ENCODE peak calls at places on chromosomes 12 and 14, in nine cellular contexts. X is small intestine, B is pancreas, G is uterus, H is left ventricle myocardium inferior, J is GM23248, M is tibial nerve, O is upper lobe of right lung, Z is astrocyte. L is an unnamed sample. For H3K36me3, the result is how much of the 10 kb centered on the place peaks cover.

GRCh38 chr14:88305923-88306322 is 17.1 kb downstream of the KCNK10 start:
- DNase-seq in X (no peak), B (no peak), G (no peak), H (no peak), J (no peak), M (no peak), O (no peak), Z (no peak), L (no peak)

GRCh38 chr12:124756730-124757129 is 106.9 kb downstream of the SCARB1 start:
- DNase-seq in X (no peak), B (no peak), G (no peak), H (no peak), J (no peak), M (no peak), O (no peak), Z (no peak), L (no peak)

GRCh38 chr14:29927596-29928341 is at the start of gene PRKD1:
- DNase-seq in X (peak), B (peak), G (peak), H (peak), J (peak), M (peak), O (peak), Z (peak), L (peak)

GRCh38 chr12:26244503-26244902 is 49.1 kb downstream of the SSPN start:
- DNase-seq in X (no peak), B (no peak), G (no peak), H (no peak), J (no peak), M (no peak), O (no peak), Z (no peak), L (no peak)

GRCh38 chr12:49585477-49586445 is 17.8 kb upstream of the MCRS1 start:
- DNase-seq in X (no peak), B (no peak), G (no peak), H (no peak), J (no peak), M (no peak), O (no peak), Z (no peak), L (no peak)

GRCh38 chr14:33062476-33062875 is 123.8 kb downstream of the NPAS3 start:
- DNase-seq in X (no peak), B (no peak), G (no peak), H (no peak), J (no peak), M (no peak), O (no peak), Z (no peak), L (no peak)

GRCh38 chr14:75495882-75496281 is 26.4 kb upstream of the BATF start:
- DNase-seq in X (no peak), B (no peak), G (no peak), H (no peak), J (no peak), M (no peak), O (no peak), Z (no peak), L (no peak)

GRCh38 chr14:34137001-34137400 is 186.1 kb upstream of the EGLN3 start:
- DNase-seq in X (no peak), B (no peak), G (no peak), H (no peak), J (no peak), M (peak), O (no peak), Z (no peak), L (no peak)

GRCh38 chr12:124778411-124778810 is 85.3 kb downstream of the SCARB1 start:
- DNase-seq in X (no peak), B (no peak), G (no peak), H (no peak), J (no peak), M (no peak), O (no peak), Z (no peak), L (no peak)

GRCh38 chr14:80926706-80927384 is 14.7 kb downstream of the CEP128 start:
- DNase-seq in X (no peak), B (peak), G (no peak), H (no peak), J (peak), M (no peak), O (no peak), Z (peak), L (no peak)

GRCh38 chr12:47882796-47883546 is 21.8 kb downstream of the VDR start:
- DNase-seq in X (peak), B (no peak), G (no peak), H (no peak), J (peak), M (no peak), O (peak), Z (no peak), L (no peak)

GRCh38 chr12:92210062-92210461 is 64.4 kb upstream of the BTG1 start:
- DNase-seq in X (no peak), B (no peak), G (no peak), H (no peak), J (no peak), M (no peak), O (no peak), Z (no peak), L (no peak)

GRCh38 chr14:104797112-104798044 is 1.8 kb upstream of the AKT1 start:
- DNase-seq in X (peak), B (no peak), G (no peak), H (peak), J (no peak), M (no peak), O (no peak), Z (no peak), L (no peak)

GRCh38 chr12:92539966-92540791 is 162.6 kb upstream of the PLEKHG7 start:
- DNase-seq in X (no peak), B (peak), G (no peak), H (peak), J (no peak), M (no peak), O (no peak), Z (no peak), L (no peak)

GRCh38 chr14:61620130-61620946 is 75.0 kb upstream of the HIF1A start:
- DNase-seq in X (no peak), B (no peak), G (peak), H (no peak), J (peak), M (no peak), O (no peak), Z (peak), L (peak)

GRCh38 chr12:98227162-98227561 is 288.2 kb upstream of the TMPO start:
- DNase-seq in X (peak), B (no peak), G (no peak), H (no peak), J (peak), M (no peak), O (no peak), Z (no peak), L (no peak)

GRCh38 chr12:75345531-75345930 is 11.1 kb downstream of the GLIPR1L1 start:
- DNase-seq in X (no peak), B (no peak), G (no peak), H (no peak), J (peak), M (no peak), O (no peak), Z (no peak), L (no peak)

GRCh38 chr12:97982684-97983083 is 520.1 kb downstream of the RMST start:
- DNase-seq in X (no peak), B (no peak), G (no peak), H (no peak), J (no peak), M (no peak), O (no peak), Z (no peak), L (no peak)

GRCh38 chr14:88326352-88327103 is 3.5 kb upstream of the KCNK10 start:
- DNase-seq in X (no peak), B (no peak), G (no peak), H (no peak), J (no peak), M (no peak), O (no peak), Z (no peak), L (no peak)

GRCh38 chr12:26833692-26834168 is 736 bp upstream of the ITPR2 start:
- DNase-seq in X (peak), B (peak), G (peak), H (no peak), J (peak), M (no peak), O (peak), Z (no peak), L (peak)

GRCh38 chr14:30779210-30779609 is 95.1 kb upstream of the COCH start:
- DNase-seq in X (no peak), B (no peak), G (no peak), H (no peak), J (peak), M (no peak), O (no peak), Z (peak), L (no peak)

GRCh38 chr12:4984971-4985370 is 58.7 kb upstream of the KCNA5 start:
- DNase-seq in X (no peak), B (no peak), G (no peak), H (no peak), J (no peak), M (no peak), O (no peak), Z (no peak), L (no peak)

GRCh38 chr12:41151789-41152188 is 36.3 kb upstream of the PDZRN4 start:
- DNase-seq in X (no peak), B (no peak), G (no peak), H (no peak), J (peak), M (no peak), O (no peak), Z (peak), L (no peak)

GRCh38 chr12:77299910-77300772 is 234.8 kb upstream of the E2F7 start:
- DNase-seq in X (no peak), B (no peak), G (no peak), H (no peak), J (peak), M (no peak), O (no peak), Z (peak), L (no peak)

GRCh38 chr12:119786539-119786938 is 90.6 kb downstream of the CIT start:
- DNase-seq in X (no peak), B (no peak), G (no peak), H (peak), J (no peak), M (no peak), O (no peak), Z (no peak), L (no peak)

GRCh38 chr12:119780786-119781434 is 96.2 kb downstream of the CIT start:
- DNase-seq in X (peak), B (no peak), G (no peak), H (no peak), J (peak), M (peak), O (no peak), Z (peak), L (peak)

GRCh38 chr12:119781804-119782203 is 95.3 kb downstream of the CIT start:
- DNase-seq in X (no peak), B (no peak), G (no peak), H (no peak), J (no peak), M (no peak), O (no peak), Z (no peak), L (no peak)

GRCh38 chr12:119784673-119785072 is 92.4 kb downstream of the CIT start:
- DNase-seq in X (no peak), B (no peak), G (no peak), H (no peak), J (no peak), M (no peak), O (no peak), Z (no peak), L (no peak)

DNA sequence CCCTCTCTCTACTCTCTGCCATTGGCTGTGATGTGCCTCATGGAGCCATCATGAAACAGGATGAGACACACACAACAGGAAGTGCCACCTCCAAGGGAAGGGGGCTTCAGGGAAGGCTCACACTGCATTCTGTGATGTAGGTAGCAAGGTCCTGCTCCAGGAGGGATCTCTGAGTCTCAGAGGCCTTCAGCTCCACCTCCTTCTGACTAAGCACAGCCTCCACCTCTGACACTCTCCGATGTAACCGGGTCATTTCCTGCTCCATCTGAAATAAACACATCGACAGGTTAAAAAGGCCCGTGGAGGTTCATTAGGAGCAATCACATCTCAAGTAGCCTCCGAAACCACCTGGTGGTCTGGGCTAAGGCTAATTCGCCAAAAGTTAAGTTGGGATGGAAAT is 93.3 kb downstream of the CIT start:
- DNase-seq in X (no peak), B (no peak), G (no peak), H (no peak), J (no peak), M (no peak), O (no peak), Z (no peak), L (no peak)
- H3K36me3 ChIP-seq in X (under half), B (under half), G (under half), H (under half), J (under half), M (under half), O (under half), Z (under half), L (under half)

GRCh38 chr12:16393126-16393525 is 45.7 kb downstream of the MGST1 start:
- DNase-seq in X (no peak), B (no peak), G (no peak), H (no peak), J (no peak), M (no peak), O (no peak), Z (no peak), L (no peak)

GRCh38 chr12:16385779-16386646 is 38.6 kb downstream of the MGST1 start:
- DNase-seq in X (peak), B (no peak), G (peak), H (no peak), J (peak), M (peak), O (no peak), Z (peak), L (peak)

GRCh38 chr12:16384732-16385131 is 37.3 kb downstream of the MGST1 start:
- DNase-seq in X (no peak), B (no peak), G (no peak), H (no peak), J (no peak), M (no peak), O (no peak), Z (no peak), L (no peak)

GRCh38 chr12:16387919-16388318 is 40.5 kb downstream of the MGST1 start:
- DNase-seq in X (no peak), B (no peak), G (no peak), H (no peak), J (no peak), M (no peak), O (no peak), Z (no peak), L (no peak)

DNA sequence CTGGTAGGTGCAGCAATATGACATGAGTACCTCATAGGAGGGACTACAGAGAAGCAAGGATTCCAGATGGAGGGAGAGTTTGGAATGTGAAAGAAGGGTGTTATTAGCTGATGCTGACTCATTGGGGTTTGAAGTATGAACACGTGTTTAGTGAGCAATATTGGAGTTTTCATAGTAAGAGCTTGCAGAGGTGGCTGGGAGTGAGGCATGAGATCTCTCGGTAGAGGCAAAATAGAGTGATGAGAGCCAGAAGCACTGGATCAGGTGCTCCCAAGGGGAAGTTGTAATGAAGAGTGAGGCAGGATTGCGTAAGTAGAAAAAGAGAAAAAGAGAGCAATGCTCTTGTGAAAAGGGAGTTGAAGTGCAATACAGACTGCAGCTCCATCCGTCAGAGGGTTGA is 42.1 kb downstream of the MGST1 start:
- DNase-seq in X (no peak), B (no peak), G (no peak), H (no peak), J (peak), M (no peak), O (no peak), Z (peak), L (no peak)
- H3K36me3 ChIP-seq in X (under half), B (under half), G (under half), H (under half), J (under half), M (under half), O (under half), Z (under half), L (under half)

GRCh38 chr12:119672194-119672593 is 4.3 kb downstream of the PRKAB1 start:
- DNase-seq in X (no peak), B (no peak), G (no peak), H (no peak), J (no peak), M (no peak), O (no peak), Z (no peak), L (no peak)
- H3K36me3 ChIP-seq in X (under half), B (half or more), G (under half), H (half or more), J (under half), M (under half), O (half or more), Z (under half), L (half or more)

GRCh38 chr12:57803317-57803893 is 15.1 kb downstream of the AVIL start:
- DNase-seq in X (peak), B (peak), G (peak), H (peak), J (peak), M (no peak), O (peak), Z (no peak), L (peak)

GRCh38 chr12:57806677-57807076 is 11.9 kb downstream of the AVIL start:
- DNase-seq in X (no peak), B (no peak), G (no peak), H (no peak), J (no peak), M (no peak), O (no peak), Z (no peak), L (no peak)

GRCh38 chr12:57800965-57801364 is 17.6 kb downstream of the AVIL start:
- DNase-seq in X (no peak), B (no peak), G (no peak), H (no peak), J (peak), M (no peak), O (no peak), Z (no peak), L (no peak)

GRCh38 chr12:57797938-57798337 is 15.4 kb downstream of the TSFM start:
- DNase-seq in X (no peak), B (no peak), G (no peak), H (no peak), J (no peak), M (no peak), O (no peak), Z (no peak), L (no peak)

DNA sequence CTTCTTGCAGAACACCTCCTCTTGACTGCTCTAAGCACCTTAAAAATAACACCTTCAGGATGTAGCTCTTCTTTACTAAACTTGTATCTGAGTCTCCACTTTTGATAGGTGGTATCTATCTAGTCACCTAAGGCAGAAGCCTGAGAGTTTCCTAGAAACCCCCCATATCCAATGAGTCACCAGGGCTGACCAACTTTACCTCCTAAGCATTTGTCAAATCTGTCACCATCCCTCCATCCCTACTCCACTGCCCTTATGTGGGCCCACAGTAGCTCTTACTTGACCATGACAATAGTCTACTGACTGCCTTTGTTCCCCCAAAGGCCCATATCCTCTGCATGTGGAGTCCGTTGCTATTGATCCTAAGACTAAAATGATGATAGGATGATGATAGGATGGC is 15.9 kb downstream of the AVIL start:
- DNase-seq in X (no peak), B (no peak), G (no peak), H (no peak), J (no peak), M (no peak), O (no peak), Z (no peak), L (no peak)
- H3K36me3 ChIP-seq in X (under half), B (half or more), G (under half), H (half or more), J (under half), M (under half), O (half or more), Z (under half), L (half or more)

DNA sequence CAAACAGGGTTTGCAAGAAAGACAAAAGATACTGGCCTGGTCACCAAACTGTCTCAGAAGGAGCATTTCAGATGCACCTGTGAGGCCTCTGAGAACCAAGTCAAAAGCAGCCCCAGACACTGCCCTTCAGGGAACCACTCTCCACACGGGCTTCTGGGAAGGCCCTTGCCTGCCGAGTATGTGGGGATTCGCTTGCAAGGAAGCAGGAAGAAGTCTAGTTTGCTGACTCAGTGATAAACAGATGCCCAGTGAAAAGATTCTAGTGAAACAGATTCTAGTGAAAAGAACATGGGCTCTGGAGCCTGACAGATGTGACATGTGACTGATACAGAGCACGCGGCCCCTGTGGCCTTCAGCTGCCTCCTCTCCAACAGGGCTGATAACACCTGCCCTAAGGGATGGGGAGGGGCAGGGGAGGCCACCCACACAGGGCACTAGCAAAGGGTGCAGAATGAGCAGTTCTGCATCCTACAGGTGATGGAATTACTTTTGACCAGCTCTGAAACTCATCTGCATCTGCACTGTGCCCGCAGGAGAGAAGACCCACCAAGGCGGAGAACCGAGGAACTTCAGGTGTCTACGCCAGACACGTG is 19.1 kb downstream of the AMN start:
- DNase-seq in X (no peak), B (no peak), G (no peak), H (no peak), J (no peak), M (no peak), O (no peak), Z (no peak), L (no peak)
- H3K36me3 ChIP-seq in X (under half), B (half or more), G (under half), H (half or more), J (under half), M (under half), O (half or more), Z (under half), L (under half)

GRCh38 chr14:50301914-50302313 is 10.1 kb downstream of the L2HGDH start:
- DNase-seq in X (no peak), B (no peak), G (no peak), H (no peak), J (no peak), M (no peak), O (no peak), Z (no peak), L (no peak)
- H3K36me3 ChIP-seq in X (under half), B (under half), G (under half), H (under half), J (under half), M (under half), O (under half), Z (under half), L (under half)

GRCh38 chr14:99436247-99437180 is 44.1 kb downstream of the SETD3 start:
- DNase-seq in X (no peak), B (no peak), G (no peak), H (no peak), J (peak), M (no peak), O (no peak), Z (peak), L (no peak)
- H3K36me3 ChIP-seq in X (under half), B (under half), G (under half), H (under half), J (under half), M (under half), O (under half), Z (under half), L (under half)

DNA sequence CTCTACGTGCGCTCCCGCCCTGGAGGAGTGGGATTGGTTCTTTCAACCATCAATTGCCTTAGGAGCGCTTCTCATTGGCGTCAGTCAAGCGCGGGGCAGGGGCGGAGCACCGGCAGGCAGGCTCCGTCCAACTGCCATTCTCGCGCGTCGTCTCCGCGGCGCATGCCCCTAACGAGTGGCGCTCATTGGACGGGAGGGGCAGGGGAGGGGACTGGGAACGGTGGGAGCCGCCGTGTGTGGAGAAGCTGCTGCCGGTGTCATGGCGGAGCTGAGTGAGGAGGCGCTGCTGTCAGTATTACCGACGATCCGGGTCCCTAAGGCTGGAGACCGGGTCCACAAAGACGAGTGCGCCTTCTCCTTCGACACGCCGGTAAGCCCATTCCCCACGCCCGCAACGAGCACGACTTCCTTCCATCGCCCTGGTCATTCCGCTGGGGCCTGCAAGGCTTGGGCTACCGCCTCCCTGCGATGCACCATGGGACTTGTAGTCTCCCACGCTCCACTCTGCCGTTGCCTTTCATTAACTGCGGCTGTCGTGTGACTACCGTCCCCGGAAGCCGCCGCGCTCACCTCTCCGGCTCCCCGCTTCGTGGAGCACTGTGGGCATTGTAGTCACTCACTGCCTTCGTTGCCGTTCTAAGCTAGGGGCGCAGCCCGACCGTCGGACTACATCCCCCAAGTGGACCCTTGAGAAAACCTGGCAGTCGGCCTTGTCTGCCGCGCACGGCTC is at the start of gene USP5:
- DNase-seq in X (peak), B (peak), G (peak), H (peak), J (peak), M (peak), O (peak), Z (peak), L (peak)
- H3K36me3 ChIP-seq in X (under half), B (under half), G (under half), H (under half), J (under half), M (under half), O (under half), Z (under half), L (half or more)

L was measured in MG63.